ENCODE peak calls at places on chromosomes 1 and 21, in eight cellular contexts. J, W, T, L, Y, E, U and B are unnamed samples.

GRCh38 chr1:24745711-24746582 is 700 bp downstream of the CLIC4 start:
- DNase-seq in L (peak; percentile 66), T (peak; percentile 50), E (no peak), Y (no peak), J (peak; percentile 1), U (peak; percentile 45), W (peak; percentile 57), B (no peak)

GRCh38 chr1:104765115-104765514 is 1015.4 kb downstream of the AMY1C start:
- DNase-seq in U (no peak), T (no peak), E (peak; percentile 19), L (no peak), J (no peak), Y (no peak), W (no peak), B (no peak)

GRCh38 chr1:12177999-12178441 is 11.2 kb downstream of the TNFRSF1B start:
- DNase-seq in Y (peak; percentile 31), T (peak; percentile 86), J (peak; percentile 93), E (no peak), L (peak; percentile 19), W (no peak), U (peak; percentile 64), B (peak; percentile 70)

GRCh38 chr1:40652452-40652851 is 13.0 kb downstream of the RIMS3 start:
- DNase-seq in L (no peak), E (no peak), J (no peak), T (no peak), U (no peak), W (no peak), Y (no peak), B (no peak)

GRCh38 chr1:153685578-153686340 is 7.3 kb downstream of the NPR1 start:
- DNase-seq in L (no peak), Y (no peak), E (no peak), W (no peak), J (no peak), U (no peak), T (no peak), B (no peak)

GRCh38 chr1:21117159-21117953 is 59.3 kb downstream of the EIF4G3 start:
- DNase-seq in W (peak; percentile 88), L (no peak), E (no peak), T (no peak), J (no peak), Y (no peak), U (no peak), B (no peak)

GRCh38 chr21:37300114-37300746 is 33.1 kb upstream of the VPS26C start:
- DNase-seq in U (no peak), W (no peak), Y (no peak), L (no peak), J (no peak), E (no peak), T (no peak), B (no peak)

GRCh38 chr1:33374336-33375105 is 53.6 kb upstream of the A3GALT2 start:
- DNase-seq in Y (no peak), L (no peak), E (no peak), T (no peak), J (no peak), W (no peak), U (no peak), B (no peak)

GRCh38 chr1:244187310-244187709 is 136.2 kb downstream of the ZBTB18 start:
- DNase-seq in J (no peak), T (no peak), L (no peak), Y (no peak), W (peak; percentile 65), E (no peak), U (no peak), B (no peak)

GRCh38 chr1:7755448-7755847 is 15.6 kb upstream of the VAMP3 start:
- DNase-seq in E (no peak), J (no peak), T (no peak), U (no peak), L (peak; percentile 19), W (no peak), Y (no peak), B (no peak)

GRCh38 chr21:46110499-46111192 is 12.7 kb downstream of the COL6A2 start:
- DNase-seq in J (no peak), U (peak; percentile 15), W (peak; percentile 38), Y (no peak), T (no peak), E (no peak), L (no peak), B (no peak)

GRCh38 chr1:207026177-207026576 is 6.4 kb downstream of the C1orf116 start:
- DNase-seq in L (peak; percentile 33), E (no peak), T (no peak), W (no peak), U (no peak), Y (no peak), J (no peak), B (no peak)

GRCh38 chr1:212218911-212219310 is 66.3 kb upstream of the PPP2R5A start:
- DNase-seq in E (no peak), W (no peak), U (no peak), T (no peak), Y (peak; percentile 66), L (peak; percentile 98), J (no peak), B (peak; percentile 74)

GRCh38 chr21:44764319-44765230 is 37.0 kb downstream of the UBE2G2 start:
- DNase-seq in T (no peak), L (no peak), Y (no peak), U (no peak), J (no peak), E (no peak), W (no peak), B (no peak)

GRCh38 chr21:41914358-41914757 is 35.2 kb upstream of the PRDM15 start:
- DNase-seq in W (no peak), E (no peak), L (no peak), Y (no peak), J (no peak), T (no peak), U (no peak), B (no peak)

GRCh38 chr1:176073524-176074157 is 133.4 kb downstream of the COP1 start:
- DNase-seq in L (peak; percentile 76), J (no peak), E (peak; percentile 38), Y (peak; percentile 6), U (peak; percentile 11), T (peak; percentile 64), W (peak; percentile 84), B (peak; percentile 20)

GRCh38 chr1:172870901-172871606 is 179.7 kb downstream of the TNFSF18 start:
- DNase-seq in Y (no peak), L (no peak), U (no peak), T (no peak), J (no peak), W (no peak), E (no peak), B (no peak)

GRCh38 chr1:97796716-97797115 is 124.1 kb downstream of the DPYD start:
- DNase-seq in L (no peak), E (no peak), W (no peak), Y (no peak), U (no peak), J (no peak), T (peak; percentile 42), B (no peak)

GRCh38 chr1:51755437-51755836 is 123.1 kb downstream of the NRDC start:
- DNase-seq in Y (no peak), J (no peak), T (no peak), W (no peak), U (no peak), E (no peak), L (no peak), B (no peak)

GRCh38 chr1:194929376-194929775 is 1678.9 kb downstream of the KCNT2 start:
- DNase-seq in L (no peak), U (no peak), E (no peak), Y (peak; percentile 10), W (no peak), J (no peak), T (no peak), B (peak; percentile 3)

GRCh38 chr1:184790642-184791041 is 36.0 kb upstream of the EDEM3 start:
- DNase-seq in W (no peak), L (no peak), E (no peak), Y (no peak), U (no peak), T (peak; percentile 11), J (no peak), B (no peak)

GRCh38 chr1:236623371-236624166 is 19.3 kb upstream of the HEATR1 start:
- DNase-seq in W (no peak), Y (no peak), T (no peak), U (no peak), J (no peak), E (no peak), L (no peak), B (no peak)